ENCODE peak calls at places on chromosomes 1 and 21, in eight cellular contexts. R, P, B, W, O, M, G and A are unnamed samples. For H3K36me3, the result is how much of the 10 kb centered on the place peaks cover.

GRCh38 chr1:179550753-179551682 is 24.7 kb downstream of the NPHS2 start:
- DNase-seq in R (no peak), P (peak), B (peak), W (no peak), O (no peak), M (no peak), G (no peak), A (no peak)

GRCh38 chr1:1907098-1907736 is 7.8 kb upstream of the CALML6 start:
- DNase-seq in R (no peak), P (no peak), B (peak), W (peak), O (no peak), M (peak), G (no peak), A (peak)

GRCh38 chr1:154154534-154155181 is at the start of gene NUP210L:
- DNase-seq in R (peak), P (no peak), B (peak), W (peak), O (no peak), M (peak), G (peak), A (peak)

GRCh38 chr21:44647222-44647552 is 973 bp downstream of the KRTAP10-11 start:
- DNase-seq in R (no peak), P (no peak), B (no peak), W (no peak), O (no peak), M (no peak), G (no peak), A (no peak)

GRCh38 chr21:44878053-44878982 is 4.8 kb upstream of the PTTG1IP start:
- DNase-seq in R (no peak), P (no peak), B (peak), W (no peak), O (no peak), M (no peak), G (peak), A (peak)

GRCh38 chr1:16614361-16615252 is 1.2 kb upstream of the NBPF1 start:
- DNase-seq in R (no peak), P (no peak), B (no peak), W (no peak), O (no peak), M (no peak), G (no peak), A (peak)

GRCh38 chr1:41341756-41342562 is 19.3 kb upstream of the FOXO6 start:
- DNase-seq in R (no peak), P (peak), B (peak), W (peak), O (no peak), M (peak), G (no peak), A (peak)

GRCh38 chr1:95169544-95169943 is 52.4 kb downstream of the TLCD4 start:
- DNase-seq in R (no peak), P (peak), B (peak), W (no peak), O (no peak), M (no peak), G (no peak), A (no peak)

GRCh38 chr1:113269577-113269976 is 120.7 kb upstream of the MAGI3 start:
- DNase-seq in R (no peak), P (no peak), B (no peak), W (no peak), O (no peak), M (no peak), G (no peak), A (no peak)

GRCh38 chr1:68470388-68470970 is 20.7 kb upstream of the RPE65 start:
- DNase-seq in R (no peak), P (no peak), B (peak), W (no peak), O (no peak), M (no peak), G (no peak), A (no peak)

GRCh38 chr1:228081578-228082259 is 789 bp upstream of the ARF1 start:
- DNase-seq in R (peak), P (no peak), B (peak), W (peak), O (no peak), M (no peak), G (peak), A (peak)

GRCh38 chr1:25504706-25505560 is 38.5 kb upstream of the LDLRAP1 start:
- DNase-seq in R (no peak), P (no peak), B (no peak), W (no peak), O (no peak), M (no peak), G (no peak), A (no peak)

GRCh38 chr1:47828965-47829364 is 168.2 kb downstream of the TRABD2B start:
- DNase-seq in R (no peak), P (no peak), B (no peak), W (no peak), O (no peak), M (no peak), G (no peak), A (no peak)

GRCh38 chr21:42461881-42462877 is 33.8 kb downstream of the RSPH1 start:
- DNase-seq in R (no peak), P (no peak), B (peak), W (no peak), O (no peak), M (peak), G (no peak), A (no peak)

GRCh38 chr1:243407284-243408018 is 151.6 kb downstream of the SDCCAG8 start:
- DNase-seq in R (no peak), P (peak), B (no peak), W (no peak), O (no peak), M (no peak), G (no peak), A (no peak)

GRCh38 chr1:184324972-184325371 is 61.9 kb upstream of the C1orf21 start:
- DNase-seq in R (no peak), P (no peak), B (no peak), W (no peak), O (no peak), M (no peak), G (no peak), A (no peak)

GRCh38 chr1:1678581-1679380 is 13.8 kb downstream of the SLC35E2B start:
- DNase-seq in R (no peak), P (no peak), B (peak), W (peak), O (no peak), M (no peak), G (no peak), A (peak)

GRCh38 chr1:53069265-53069662 is 7.3 kb downstream of the PODN start:
- DNase-seq in R (no peak), P (no peak), B (no peak), W (peak), O (no peak), M (peak), G (peak), A (no peak)

GRCh38 chr1:23122023-23122738 is 46.5 kb downstream of the LUZP1 start:
- DNase-seq in R (no peak), P (peak), B (peak), W (no peak), O (no peak), M (peak), G (no peak), A (no peak)

GRCh38 chr1:189708674-189709073 is 769.0 kb downstream of the BRINP3 start:
- DNase-seq in R (no peak), P (no peak), B (peak), W (no peak), O (no peak), M (no peak), G (no peak), A (no peak)

GRCh38 chr21:28644762-28645161 is 347.9 kb downstream of the LTN1 start:
- DNase-seq in R (no peak), P (no peak), B (no peak), W (no peak), O (no peak), M (no peak), G (no peak), A (no peak)

GRCh38 chr1:198169704-198170103 is 12.9 kb downstream of the NEK7 start:
- DNase-seq in R (no peak), P (no peak), B (no peak), W (no peak), O (no peak), M (no peak), G (no peak), A (no peak)

GRCh38 chr1:148372731-148373130 is 110.4 kb downstream of the PPIAL4G start:
- DNase-seq in R (no peak), P (no peak), B (no peak), W (no peak), O (no peak), M (no peak), G (no peak), A (no peak)

GRCh38 chr1:226064816-226065248 is 2.3 kb downstream of the H3-3A start:
- DNase-seq in R (no peak), P (peak), B (peak), W (no peak), O (no peak), M (peak), G (no peak), A (no peak)

GRCh38 chr1:54743416-54743815 is 20.9 kb downstream of the PARS2 start:
- DNase-seq in R (no peak), P (no peak), B (no peak), W (no peak), O (no peak), M (no peak), G (no peak), A (no peak)

GRCh38 chr1:93615201-93616150 is 66.2 kb downstream of the BCAR3 start:
- DNase-seq in R (no peak), P (peak), B (peak), W (no peak), O (no peak), M (no peak), G (no peak), A (no peak)

GRCh38 chr1:212147581-212148033 is 112.1 kb downstream of the DTL start:
- DNase-seq in R (no peak), P (no peak), B (peak), W (no peak), O (no peak), M (peak), G (no peak), A (peak)

GRCh38 chr1:228866498-228866897 is 131.2 kb downstream of the RHOU start:
- DNase-seq in R (no peak), P (no peak), B (peak), W (no peak), O (no peak), M (no peak), G (no peak), A (no peak)

GRCh38 chr1:68201546-68202238 is 30.6 kb downstream of the WLS start:
- DNase-seq in R (no peak), P (no peak), B (no peak), W (no peak), O (no peak), M (no peak), G (no peak), A (no peak)

GRCh38 chr21:32253215-32253641 is 25.6 kb downstream of the MIS18A start:
- DNase-seq in R (peak), P (peak), B (peak), W (no peak), O (no peak), M (peak), G (peak), A (no peak)

GRCh38 chr1:22814176-22815042 is 103.8 kb downstream of the EPHB2 start:
- DNase-seq in R (no peak), P (peak), B (peak), W (peak), O (no peak), M (peak), G (no peak), A (peak)

GRCh38 chr21:27564684-27565280 is 597.9 kb upstream of the ADAMTS5 start:
- DNase-seq in R (peak), P (peak), B (peak), W (peak), O (no peak), M (peak), G (peak), A (no peak)

GRCh38 chr1:212630159-212630900 is 21.8 kb downstream of the ATF3 start:
- DNase-seq in R (peak), P (no peak), B (peak), W (peak), O (peak), M (peak), G (peak), A (peak)

GRCh38 chr1:213656482-213656881 is 331.3 kb upstream of the PROX1 start:
- DNase-seq in R (no peak), P (no peak), B (no peak), W (no peak), O (no peak), M (no peak), G (no peak), A (no peak)

GRCh38 chr1:51555866-51556619 is 37.0 kb upstream of the EPS15 start:
- DNase-seq in R (no peak), P (no peak), B (no peak), W (no peak), O (no peak), M (no peak), G (no peak), A (no peak)

GRCh38 chr1:3465091-3465934 is 10.8 kb downstream of the ARHGEF16 start:
- DNase-seq in R (no peak), P (no peak), B (no peak), W (peak), O (no peak), M (no peak), G (peak), A (peak)

GRCh38 chr21:33608559-33608958 is 20.1 kb upstream of the DONSON start:
- DNase-seq in R (no peak), P (peak), B (no peak), W (no peak), O (no peak), M (no peak), G (no peak), A (no peak)
- H3K27ac ChIP-seq in R (no peak), P (peak), B (no peak), W (no peak), O (no peak), M (no peak), G (no peak), A (no peak)

DNA sequence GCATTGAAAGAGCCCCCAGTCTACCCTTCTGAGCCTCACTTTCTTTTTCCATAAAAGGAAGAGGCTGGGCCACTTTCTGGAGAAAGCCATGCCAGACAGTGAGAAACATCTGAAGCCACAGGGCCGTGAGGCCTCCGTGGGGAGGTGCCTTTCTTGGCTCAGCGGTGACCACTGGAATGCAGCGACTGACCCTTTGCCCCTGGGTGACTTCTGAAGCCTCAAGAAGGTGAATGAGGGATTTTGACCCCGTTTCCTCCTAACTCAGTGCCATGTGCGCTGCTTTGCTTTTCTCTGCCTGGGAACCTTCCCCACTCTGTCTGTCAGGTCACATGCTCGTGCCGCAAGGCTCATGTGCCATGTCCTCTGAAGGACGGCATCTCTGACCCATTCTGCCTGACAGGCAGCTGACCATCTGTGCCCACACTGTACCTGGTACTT is 44.7 kb upstream of the A3GALT2 start:
- DNase-seq in R (peak), P (peak), B (no peak), W (no peak), O (no peak), M (no peak), G (peak), A (no peak)
- TF ChIP-seq CTCF in R (no peak), P (no peak), B (no peak), W (no peak), O (no peak), M (no peak), G (no peak), A (no peak)

GRCh38 chr1:230281531-230281930 is 144.6 kb downstream of the PGBD5 start:
- DNase-seq in R (no peak), P (no peak), B (no peak), W (peak), O (no peak), M (peak), G (no peak), A (peak)
- H3K36me3 ChIP-seq in R (under half), P (under half), B (under half), W (under half), O (under half), M (under half), G (under half), A (under half)

GRCh38 chr1:231534703-231535159 is 6.3 kb downstream of the TSNAX start:
- DNase-seq in R (no peak), P (no peak), B (no peak), W (no peak), O (no peak), M (no peak), G (no peak), A (no peak)

GRCh38 chr1:231528175-231529029 is at the start of gene TSNAX:
- DNase-seq in R (peak), P (peak), B (peak), W (peak), O (peak), M (peak), G (peak), A (peak)

GRCh38 chr1:231536099-231536498 is 7.6 kb downstream of the TSNAX start:
- DNase-seq in R (no peak), P (no peak), B (no peak), W (no peak), O (no peak), M (no peak), G (no peak), A (no peak)

GRCh38 chr1:231527586-231528174 is 789 bp upstream of the TSNAX start:
- DNase-seq in R (no peak), P (no peak), B (no peak), W (no peak), O (no peak), M (no peak), G (no peak), A (no peak)

GRCh38 chr1:231533240-231533639 is 4.8 kb downstream of the TSNAX start:
- DNase-seq in R (no peak), P (no peak), B (no peak), W (no peak), O (no peak), M (no peak), G (no peak), A (no peak)
- H3K27ac ChIP-seq in R (peak), P (no peak), B (no peak), W (no peak), O (no peak), M (no peak), G (no peak), A (no peak)

DNA sequence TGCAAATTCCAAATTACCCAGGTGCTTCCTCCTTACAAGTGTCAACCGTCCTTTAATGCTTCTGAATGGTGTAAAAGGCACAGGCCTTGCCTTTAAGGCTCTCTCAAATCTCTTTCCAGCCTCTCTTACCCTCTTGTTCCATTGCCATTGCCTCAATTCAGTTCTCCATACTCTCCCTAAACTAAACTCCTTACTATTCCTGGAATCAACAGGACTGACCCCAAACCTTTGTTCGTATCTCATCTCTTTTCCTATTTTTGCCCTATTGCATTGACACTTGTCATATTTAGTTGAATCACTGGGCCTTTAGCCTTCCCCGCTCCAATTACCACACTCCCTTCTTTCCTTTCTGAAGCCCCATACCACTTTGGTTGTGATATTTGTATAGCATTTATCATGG is 3.9 kb upstream of the CD55 start:
- DNase-seq in R (no peak), P (no peak), B (no peak), W (no peak), O (no peak), M (no peak), G (no peak), A (no peak)
- TF ChIP-seq CTCF in R (no peak), P (no peak), B (no peak), W (no peak), O (no peak), M (no peak), G (no peak), A (no peak)

GRCh38 chr1:8358241-8358896 is 40.5 kb downstream of the SLC45A1 start:
- DNase-seq in R (no peak), P (no peak), B (no peak), W (no peak), O (no peak), M (no peak), G (no peak), A (no peak)
- H3K36me3 ChIP-seq in R (under half), P (under half), B (under half), W (under half), O (half or more), M (half or more), G (half or more), A (half or more)

GRCh38 chr1:8020032-8020431 is 6.1 kb downstream of the ERRFI1 start:
- DNase-seq in R (no peak), P (peak), B (peak), W (no peak), O (no peak), M (peak), G (no peak), A (no peak)

GRCh38 chr1:8021676-8022266 is 4.3 kb downstream of the ERRFI1 start:
- DNase-seq in R (no peak), P (no peak), B (no peak), W (no peak), O (no peak), M (no peak), G (no peak), A (no peak)

GRCh38 chr1:8018492-8019228 is 7.4 kb downstream of the ERRFI1 start:
- DNase-seq in R (no peak), P (peak), B (no peak), W (no peak), O (no peak), M (no peak), G (no peak), A (no peak)

GRCh38 chr1:8017495-8018310 is 8.4 kb downstream of the ERRFI1 start:
- DNase-seq in R (peak), P (no peak), B (peak), W (no peak), O (no peak), M (no peak), G (no peak), A (no peak)

GRCh38 chr1:8019229-8019620 is 6.9 kb downstream of the ERRFI1 start:
- DNase-seq in R (no peak), P (no peak), B (no peak), W (no peak), O (no peak), M (no peak), G (no peak), A (no peak)
- H3K27ac ChIP-seq in R (peak), P (peak), B (peak), W (peak), O (peak), M (peak), G (no peak), A (no peak)